ENCODE peak calls at places on chromosomes 2 and 18, in five cellular contexts. B is HS-5, M is nephron progenitor cell, N is occipital lobe, V is GM10248. E is an unnamed sample.

GRCh38 chr18:63249781-63250180 is 69.8 kb downstream of the BCL2 start:
- DNase-seq in N (no peak), V (no peak), M (no peak), B (no peak), E (no peak)

GRCh38 chr2:152359573-152360363 is 24.8 kb downstream of the FMNL2 start:
- DNase-seq in V (no peak), M (no peak), B (no peak), N (no peak), E (no peak)

GRCh38 chr2:98134138-98134537 is 47.2 kb downstream of the VWA3B start:
- DNase-seq in V (peak; percentile 72), N (no peak), B (peak; percentile 31), M (no peak), E (no peak)

GRCh38 chr2:98219152-98219551 is 127.1 kb upstream of the CNGA3 start:
- DNase-seq in M (no peak), N (no peak), B (no peak), V (no peak), E (no peak)

GRCh38 chr2:199302851-199303250 is 154.9 kb downstream of the SATB2 start:
- DNase-seq in M (no peak), B (no peak), N (no peak), V (no peak), E (peak; percentile 23)

GRCh38 chr2:212863185-212863588 is 288.2 kb downstream of the IKZF2 start:
- DNase-seq in B (no peak), V (peak; percentile 6), M (peak; percentile 16), N (no peak), E (no peak)

GRCh38 chr2:138059487-138059886 is 95.2 kb downstream of the HNMT start:
- DNase-seq in M (no peak), B (no peak), V (no peak), N (no peak), E (no peak)

GRCh38 chr2:97870396-97870843 is 125.3 kb downstream of the TMEM131 start:
- DNase-seq in B (peak; percentile 99), M (no peak), N (no peak), V (peak; percentile 71), E (peak; percentile 78)

GRCh38 chr18:48792611-48793368 is 158.0 kb downstream of the SMAD7 start:
- DNase-seq in N (no peak), M (peak; percentile 49), V (no peak), B (no peak), E (no peak)

GRCh38 chr2:127046579-127046978 is 60.4 kb downstream of the BIN1 start:
- DNase-seq in N (no peak), B (no peak), M (no peak), V (no peak), E (no peak)

GRCh38 chr2:3348771-3349170 is 28.8 kb downstream of the EIPR1 start:
- DNase-seq in M (no peak), N (peak; percentile 59), B (no peak), V (no peak), E (no peak)

GRCh38 chr2:20449501-20450200 is 2.8 kb downstream of the RHOB start:
- DNase-seq in V (no peak), B (no peak), N (no peak), M (no peak), E (no peak)

GRCh38 chr2:196295005-196295404 is 123.6 kb upstream of the STK17B start:
- DNase-seq in B (no peak), N (no peak), M (no peak), V (no peak), E (no peak)

GRCh38 chr2:20229322-20230201 is 4.6 kb upstream of the SDC1 start:
- DNase-seq in B (no peak), V (no peak), N (no peak), M (no peak), E (peak; percentile 83)